ENCODE peak calls at places on chromosome 6, in seven cellular contexts. W is IMR-90, Z is trophoblast cell, I is neuronal stem cell, S is H9, C is H1, T is mesenchymal stem cell. Q is an unnamed sample.

GRCh38 chr6:79506251-79506650 is 31.0 kb downstream of the LCA5 start:
- DNase-seq in W (peak; percentile 46), Z (no peak), I (no peak), S (no peak), C (no peak), T (no peak), Q (no peak)

GRCh38 chr6:31128093-31128676 is 7.9 kb upstream of the CDSN start:
- DNase-seq in W (peak; percentile 24), Z (peak; percentile 67), I (peak; percentile 57), S (peak; percentile 79), C (peak; percentile 95), T (peak; percentile 45), Q (peak; percentile 74)

GRCh38 chr6:165835410-165835851 is 172.4 kb upstream of the PDE10A start:
- DNase-seq in W (no peak), Z (no peak), I (no peak), S (no peak), C (no peak), T (no peak), Q (no peak)

GRCh38 chr6:15520616-15521203 is 142.1 kb downstream of the DTNBP1 start:
- DNase-seq in W (no peak), Z (no peak), I (no peak), S (peak; percentile 25), C (no peak), T (no peak), Q (no peak)

GRCh38 chr6:28816909-28817807 is 106.6 kb downstream of the TRIM27 start:
- DNase-seq in W (peak; percentile 86), Z (no peak), I (no peak), S (peak; percentile 61), C (peak; percentile 81), T (peak; percentile 54), Q (peak; percentile 86)

GRCh38 chr6:15754706-15755079 is 91.9 kb upstream of the DTNBP1 start:
- DNase-seq in W (no peak), Z (no peak), I (no peak), S (no peak), C (no peak), T (no peak), Q (no peak)

GRCh38 chr6:155850408-155850841 is 394.8 kb upstream of the NOX3 start:
- DNase-seq in W (peak; percentile 58), Z (no peak), I (no peak), S (no peak), C (no peak), T (peak; percentile 64), Q (no peak)

GRCh38 chr6:151616091-151616513 is 122.3 kb downstream of the CCDC170 start:
- DNase-seq in W (no peak), Z (no peak), I (no peak), S (peak; percentile 36), C (no peak), T (no peak), Q (peak; percentile 30)

GRCh38 chr6:136323431-136324112 is 33.9 kb upstream of the BCLAF1 start:
- DNase-seq in W (no peak), Z (no peak), I (no peak), S (no peak), C (no peak), T (no peak), Q (no peak)

GRCh38 chr6:137241481-137242011 is 22.4 kb upstream of the IFNGR1 start:
- DNase-seq in W (peak; percentile 46), Z (peak; percentile 68), I (no peak), S (no peak), C (no peak), T (no peak), Q (peak; percentile 6)

GRCh38 chr6:132461958-132462357 is 51.0 kb downstream of the STX7 start:
- DNase-seq in W (no peak), Z (no peak), I (no peak), S (no peak), C (no peak), T (no peak), Q (no peak)

GRCh38 chr6:169864148-169865030 is 113.0 kb downstream of the ERMARD start:
- DNase-seq in W (no peak), Z (no peak), I (no peak), S (no peak), C (peak; percentile 37), T (no peak), Q (no peak)

DNA sequence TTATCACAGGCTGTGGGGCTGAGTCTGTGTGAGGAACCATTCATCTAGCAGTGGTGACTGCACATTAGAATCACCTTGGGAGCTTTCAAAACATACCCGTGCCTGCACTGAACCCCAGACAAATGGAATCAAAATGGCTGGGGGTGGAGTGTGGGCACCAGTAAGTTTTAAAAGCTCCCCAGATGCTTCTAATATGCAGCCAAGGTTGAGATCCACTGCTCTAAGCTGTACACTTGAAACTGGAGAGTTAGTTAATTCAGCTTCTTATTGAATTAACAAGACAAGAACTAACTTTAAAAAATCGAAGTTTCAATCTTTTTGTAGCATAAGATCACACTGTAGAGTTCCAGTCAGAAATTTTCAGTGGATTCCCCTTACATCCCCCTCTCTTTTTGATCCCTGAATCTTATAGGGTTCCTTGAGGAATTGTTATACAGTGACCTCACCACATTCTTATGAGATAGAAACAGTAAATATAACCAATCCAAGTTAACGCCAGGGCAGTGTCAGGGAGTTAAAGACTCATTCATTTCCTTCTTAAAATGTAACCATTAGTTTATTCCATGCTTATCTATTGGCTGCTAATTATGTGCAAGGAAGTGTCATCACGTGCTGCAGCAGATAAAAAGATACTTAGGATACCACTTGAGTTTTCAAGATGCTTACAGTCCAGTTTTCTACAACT is 29.9 kb upstream of the GMDS start:
- DNase-seq in W (peak; percentile 72), Z (no peak), I (no peak), S (no peak), C (no peak), T (peak; percentile 40), Q (peak; percentile 68)
- H4K8ac ChIP-seq in W (peak overlapping the region; percentile 58), Z (no peak overlapping the region), I (no peak overlapping the region), S (no peak overlapping the region), C (no peak overlapping the region), T (no peak overlapping the region), Q (no peak overlapping the region)

GRCh38 chr6:56033451-56033850 is 158.1 kb upstream of the BMP5 start:
- DNase-seq in W (no peak), Z (no peak), I (no peak), S (no peak), C (no peak), T (no peak), Q (no peak)
- H4K8ac ChIP-seq in W (no peak overlapping the region), Z (no peak overlapping the region), I (no peak overlapping the region), S (no peak overlapping the region), C (no peak overlapping the region), T (no peak overlapping the region), Q (no peak overlapping the region)

GRCh38 chr6:5045417-5045816 is 39.7 kb upstream of the PPP1R3G start:
- DNase-seq in W (peak; percentile 59), Z (no peak), I (no peak), S (no peak), C (no peak), T (no peak), Q (no peak)
- H4K8ac ChIP-seq in W (no peak overlapping the region), Z (no peak overlapping the region), I (no peak overlapping the region), S (no peak overlapping the region), C (no peak overlapping the region), T (no peak overlapping the region), Q (no peak overlapping the region)

GRCh38 chr6:62086047-62086446 is 200.0 kb downstream of the KHDRBS2 start:
- DNase-seq in W (no peak), Z (no peak), I (no peak), S (no peak), C (no peak), T (no peak), Q (no peak)
- H4K8ac ChIP-seq in W (no peak overlapping the region), Z (no peak overlapping the region), I (no peak overlapping the region), S (no peak overlapping the region), C (no peak overlapping the region), T (no peak overlapping the region), Q (no peak overlapping the region)

DNA sequence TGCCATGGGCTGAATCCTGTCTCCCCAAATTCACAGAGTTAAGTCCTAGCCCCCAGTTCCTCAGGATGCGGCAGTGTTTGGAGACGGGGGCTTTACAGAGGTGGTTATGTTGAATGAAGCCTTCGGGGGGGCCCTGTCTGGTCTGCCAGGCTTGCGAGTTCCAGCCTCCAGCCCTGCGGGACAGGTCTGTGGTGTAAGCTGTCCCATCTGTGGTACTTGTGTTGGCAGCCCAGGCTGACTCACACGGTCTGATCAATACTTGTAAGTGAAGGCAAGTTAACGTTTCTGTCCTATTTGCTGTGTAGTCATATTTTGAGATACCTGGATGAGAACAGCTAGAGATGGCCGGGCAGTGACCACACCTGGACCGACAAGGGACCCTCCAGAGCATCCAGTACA is 51.8 kb upstream of the GPR31 start:
- DNase-seq in W (no peak), Z (no peak), I (no peak), S (no peak), C (peak; percentile 41), T (no peak), Q (no peak)
- H4K8ac ChIP-seq in W (no peak overlapping the region), Z (no peak overlapping the region), I (no peak overlapping the region), S (no peak overlapping the region), C (no peak overlapping the region), T (no peak overlapping the region), Q (no peak overlapping the region)

GRCh38 chr6:46792635-46793034 is 554 bp upstream of the MEP1A start:
- DNase-seq in W (no peak), Z (no peak), I (no peak), S (no peak), C (no peak), T (no peak), Q (no peak)

GRCh38 chr6:46799657-46800056 is 6.5 kb downstream of the MEP1A start:
- DNase-seq in W (no peak), Z (no peak), I (no peak), S (no peak), C (no peak), T (no peak), Q (no peak)

GRCh38 chr6:46794068-46794467 is 879 bp downstream of the MEP1A start:
- DNase-seq in W (no peak), Z (no peak), I (no peak), S (no peak), C (no peak), T (peak; percentile 2), Q (no peak)

GRCh38 chr6:46793138-46793537 is at the start of gene MEP1A:
- DNase-seq in W (no peak), Z (no peak), I (no peak), S (no peak), C (no peak), T (no peak), Q (no peak)

GRCh38 chr6:46796842-46797241 is 3.7 kb downstream of the MEP1A start:
- DNase-seq in W (no peak), Z (no peak), I (no peak), S (no peak), C (no peak), T (no peak), Q (no peak)
- H4K8ac ChIP-seq in W (no peak overlapping the region), Z (no peak overlapping the region), I (no peak overlapping the region), S (no peak overlapping the region), C (no peak overlapping the region), T (no peak overlapping the region), Q (no peak overlapping the region)

DNA sequence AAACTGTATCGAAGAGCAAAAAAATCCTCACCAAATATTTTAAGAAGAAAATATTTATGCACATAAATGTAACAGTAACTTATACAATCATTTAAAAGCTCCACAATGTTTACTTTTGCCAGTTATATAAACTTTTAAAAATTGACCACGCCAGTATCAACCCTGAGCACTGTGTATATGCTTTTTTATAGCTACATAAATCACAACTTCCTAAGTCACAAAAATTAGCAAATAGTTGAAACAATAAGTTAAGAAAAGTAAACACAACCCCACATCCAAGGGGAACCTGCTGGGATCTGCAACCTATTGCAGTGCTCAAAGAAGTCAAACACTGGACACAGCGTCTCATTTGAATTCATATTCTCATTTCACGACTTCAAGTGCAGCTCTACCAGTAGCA is 89.8 kb upstream of the DST start:
- DNase-seq in W (no peak), Z (no peak), I (no peak), S (no peak), C (no peak), T (no peak), Q (no peak)
- H4K8ac ChIP-seq in W (peak overlapping the region; percentile 6), Z (no peak overlapping the region), I (no peak overlapping the region), S (no peak overlapping the region), C (no peak overlapping the region), T (no peak overlapping the region), Q (no peak overlapping the region)

GRCh38 chr6:160297310-160297709 is 38.7 kb upstream of the SLC22A2 start:
- DNase-seq in W (no peak), Z (no peak), I (no peak), S (peak; percentile 62), C (no peak), T (no peak), Q (peak; percentile 70)
- H4K8ac ChIP-seq in W (no peak overlapping the region), Z (no peak overlapping the region), I (no peak overlapping the region), S (no peak overlapping the region), C (no peak overlapping the region), T (no peak overlapping the region), Q (no peak overlapping the region)